ENCODE peak calls at places on chromosomes 4 and X, in six cellular contexts. One of them, this sample, is unnamed.

GRCh38 chr4:47830263-47831025 is 7.4 kb downstream of the CORIN start:
- DNase-seq in thoracic aorta: no peak
- DNase-seq in left ventricle myocardium inferior: no peak
- DNase-seq in foreskin fibroblast: peak
- DNase-seq in heart right ventricle: no peak
- DNase-seq in brain microvascular endothelial cell: no peak
- DNase-seq in this sample: no peak

GRCh38 chr4:105933083-105933482 is 37.8 kb downstream of the NPNT start:
- DNase-seq in thoracic aorta: no peak
- DNase-seq in left ventricle myocardium inferior: no peak
- DNase-seq in foreskin fibroblast: no peak
- DNase-seq in heart right ventricle: no peak
- DNase-seq in brain microvascular endothelial cell: no peak
- DNase-seq in this sample: no peak

GRCh38 chrX:110748256-110748811 is 47.3 kb downstream of the CHRDL1 start:
- DNase-seq in thoracic aorta: no peak
- DNase-seq in left ventricle myocardium inferior: no peak
- DNase-seq in foreskin fibroblast: no peak
- DNase-seq in heart right ventricle: no peak
- DNase-seq in brain microvascular endothelial cell: no peak
- DNase-seq in this sample: no peak

GRCh38 chr4:729336-730315 is 24.0 kb downstream of the PCGF3 start:
- DNase-seq in thoracic aorta: no peak
- DNase-seq in left ventricle myocardium inferior: no peak
- DNase-seq in foreskin fibroblast: no peak
- DNase-seq in heart right ventricle: no peak
- DNase-seq in brain microvascular endothelial cell: no peak
- DNase-seq in this sample: no peak

GRCh38 chrX:74536142-74537010 is 78.0 kb downstream of the RLIM start:
- DNase-seq in thoracic aorta: peak
- DNase-seq in left ventricle myocardium inferior: peak
- DNase-seq in foreskin fibroblast: peak
- DNase-seq in heart right ventricle: peak
- DNase-seq in brain microvascular endothelial cell: peak
- DNase-seq in this sample: peak

GRCh38 chr4:108762559-108763225 is at the start of gene ETNPPL:
- DNase-seq in thoracic aorta: no peak
- DNase-seq in left ventricle myocardium inferior: peak
- DNase-seq in foreskin fibroblast: peak
- DNase-seq in heart right ventricle: peak
- DNase-seq in brain microvascular endothelial cell: no peak
- DNase-seq in this sample: no peak

GRCh38 chr4:62644372-62644771 is 1444.2 kb downstream of the ADGRL3 start:
- DNase-seq in thoracic aorta: no peak
- DNase-seq in left ventricle myocardium inferior: no peak
- DNase-seq in foreskin fibroblast: no peak
- DNase-seq in heart right ventricle: peak
- DNase-seq in brain microvascular endothelial cell: peak
- DNase-seq in this sample: no peak

GRCh38 chrX:102765794-102766193 is 45.3 kb downstream of the GPRASP3 start:
- DNase-seq in thoracic aorta: no peak
- DNase-seq in left ventricle myocardium inferior: no peak
- DNase-seq in foreskin fibroblast: peak
- DNase-seq in heart right ventricle: no peak
- DNase-seq in brain microvascular endothelial cell: no peak
- DNase-seq in this sample: no peak

GRCh38 chr4:155722336-155722735 is 36.5 kb upstream of the GUCY1B1 start:
- DNase-seq in thoracic aorta: no peak
- DNase-seq in left ventricle myocardium inferior: no peak
- DNase-seq in foreskin fibroblast: peak
- DNase-seq in heart right ventricle: no peak
- DNase-seq in brain microvascular endothelial cell: no peak
- DNase-seq in this sample: no peak

GRCh38 chr4:89161841-89162240 is 50.5 kb downstream of the TIGD2 start:
- DNase-seq in thoracic aorta: no peak
- DNase-seq in left ventricle myocardium inferior: no peak
- DNase-seq in foreskin fibroblast: peak
- DNase-seq in heart right ventricle: no peak
- DNase-seq in brain microvascular endothelial cell: no peak
- DNase-seq in this sample: no peak

GRCh38 chrX:69152398-69152797 is 12.9 kb downstream of the PJA1 start:
- DNase-seq in thoracic aorta: no peak
- DNase-seq in left ventricle myocardium inferior: no peak
- DNase-seq in foreskin fibroblast: peak
- DNase-seq in heart right ventricle: peak
- DNase-seq in brain microvascular endothelial cell: no peak
- DNase-seq in this sample: peak

GRCh38 chr4:170875868-170876267 is 786.1 kb upstream of the AADAT start:
- DNase-seq in thoracic aorta: no peak
- DNase-seq in left ventricle myocardium inferior: no peak
- DNase-seq in foreskin fibroblast: no peak
- DNase-seq in heart right ventricle: no peak
- DNase-seq in brain microvascular endothelial cell: no peak
- DNase-seq in this sample: no peak

GRCh38 chr4:2366252-2367192 is 51.9 kb downstream of the ZFYVE28 start:
- DNase-seq in thoracic aorta: no peak
- DNase-seq in left ventricle myocardium inferior: no peak
- DNase-seq in foreskin fibroblast: peak
- DNase-seq in heart right ventricle: no peak
- DNase-seq in brain microvascular endothelial cell: no peak
- DNase-seq in this sample: no peak

GRCh38 chr4:155796031-155796430 is 37.2 kb downstream of the GUCY1B1 start:
- DNase-seq in thoracic aorta: no peak
- DNase-seq in left ventricle myocardium inferior: no peak
- DNase-seq in foreskin fibroblast: peak
- DNase-seq in heart right ventricle: no peak
- DNase-seq in brain microvascular endothelial cell: peak
- DNase-seq in this sample: no peak

GRCh38 chr4:73615613-73616012 is 4.6 kb downstream of the RASSF6 start:
- DNase-seq in thoracic aorta: no peak
- DNase-seq in left ventricle myocardium inferior: no peak
- DNase-seq in foreskin fibroblast: no peak
- DNase-seq in heart right ventricle: no peak
- DNase-seq in brain microvascular endothelial cell: no peak
- DNase-seq in this sample: no peak

DNA sequence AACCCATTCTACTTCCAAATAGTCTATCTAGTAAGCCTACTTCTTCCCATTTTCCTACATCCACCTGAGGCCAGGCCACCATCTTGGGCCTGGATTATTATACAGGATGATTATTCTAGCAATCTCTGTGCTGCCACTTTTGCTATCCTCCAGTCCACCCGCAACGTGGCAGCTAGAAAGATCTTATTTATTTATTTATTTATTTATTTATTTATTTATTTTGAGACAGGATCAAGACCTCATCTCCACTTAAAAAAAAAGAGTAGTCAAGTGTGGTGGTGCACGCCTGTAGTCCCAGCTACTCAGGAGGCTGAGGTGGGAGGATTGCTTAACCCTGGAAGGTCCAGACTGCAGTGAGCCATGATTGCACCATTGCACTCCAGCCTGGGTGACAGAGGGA is 15.2 kb upstream of the BCOR start:
- DNase-seq in thoracic aorta: no peak
- DNase-seq in left ventricle myocardium inferior: no peak
- DNase-seq in foreskin fibroblast: no peak
- DNase-seq in heart right ventricle: no peak
- DNase-seq in brain microvascular endothelial cell: no peak
- DNase-seq in this sample: no peak
- TF ChIP-seq CTCF in thoracic aorta: no peak
- TF ChIP-seq CTCF in left ventricle myocardium inferior: no peak
- TF ChIP-seq CTCF in foreskin fibroblast: no peak
- TF ChIP-seq CTCF in heart right ventricle: no peak
- TF ChIP-seq CTCF in brain microvascular endothelial cell: no peak
- TF ChIP-seq CTCF in this sample: no peak

DNA sequence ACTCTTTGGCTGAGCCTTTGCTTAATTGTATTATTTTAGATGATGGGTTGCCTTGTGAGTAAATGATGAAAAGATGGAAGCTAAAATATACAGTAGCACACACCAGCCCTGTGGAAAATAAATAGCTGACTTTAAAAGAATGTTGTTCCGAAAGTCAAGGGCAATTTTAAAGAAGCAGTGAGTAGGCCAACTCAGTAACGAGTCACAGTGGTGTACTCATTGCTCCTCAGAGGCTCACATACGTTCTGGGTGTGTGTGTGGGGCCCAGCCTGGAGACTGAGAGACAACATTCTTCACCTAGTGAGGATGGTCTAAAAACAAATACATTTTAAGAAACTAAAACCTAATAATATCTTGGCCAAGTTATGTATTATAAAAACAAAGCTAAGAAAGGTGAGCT is 640.3 kb downstream of the TRIML1 start:
- DNase-seq in thoracic aorta: no peak
- DNase-seq in left ventricle myocardium inferior: no peak
- DNase-seq in foreskin fibroblast: peak
- DNase-seq in heart right ventricle: no peak
- DNase-seq in brain microvascular endothelial cell: peak
- DNase-seq in this sample: no peak
- TF ChIP-seq CTCF in thoracic aorta: no peak
- TF ChIP-seq CTCF in left ventricle myocardium inferior: no peak
- TF ChIP-seq CTCF in foreskin fibroblast: no peak
- TF ChIP-seq CTCF in heart right ventricle: no peak
- TF ChIP-seq CTCF in brain microvascular endothelial cell: no peak
- TF ChIP-seq CTCF in this sample: no peak

DNA sequence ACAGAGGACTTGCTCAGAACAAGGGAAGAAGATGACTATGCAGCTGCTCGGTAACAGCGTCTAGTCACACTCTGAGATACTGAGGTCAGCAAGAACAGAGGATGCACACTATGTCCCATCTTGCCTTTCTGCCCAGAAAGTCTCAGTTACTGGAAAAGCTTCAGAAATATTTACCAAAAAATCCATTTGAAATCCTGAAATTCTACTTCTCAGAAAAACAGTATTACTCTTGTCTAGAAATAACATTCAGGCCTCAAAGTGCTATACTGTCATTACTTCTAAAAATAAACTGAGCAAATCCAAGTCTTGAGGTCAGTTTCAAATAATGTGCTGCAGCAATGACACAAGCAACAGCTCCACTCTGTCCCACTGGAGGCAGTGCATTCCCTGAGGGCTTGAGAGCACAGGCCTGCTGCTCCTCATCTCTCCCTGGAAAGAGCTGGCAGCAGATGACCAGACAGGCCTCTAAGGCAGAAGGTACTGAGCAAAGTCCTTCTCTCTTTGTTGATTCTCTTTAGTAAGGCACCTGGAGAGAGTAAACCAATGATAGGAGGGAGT is 76.9 kb downstream of the CAMK2D start:
- DNase-seq in thoracic aorta: peak
- DNase-seq in left ventricle myocardium inferior: peak
- DNase-seq in foreskin fibroblast: peak
- DNase-seq in heart right ventricle: peak
- DNase-seq in brain microvascular endothelial cell: peak
- DNase-seq in this sample: peak
- TF ChIP-seq CTCF in thoracic aorta: peak
- TF ChIP-seq CTCF in left ventricle myocardium inferior: peak
- TF ChIP-seq CTCF in foreskin fibroblast: peak
- TF ChIP-seq CTCF in heart right ventricle: peak
- TF ChIP-seq CTCF in brain microvascular endothelial cell: peak
- TF ChIP-seq CTCF in this sample: peak

DNA sequence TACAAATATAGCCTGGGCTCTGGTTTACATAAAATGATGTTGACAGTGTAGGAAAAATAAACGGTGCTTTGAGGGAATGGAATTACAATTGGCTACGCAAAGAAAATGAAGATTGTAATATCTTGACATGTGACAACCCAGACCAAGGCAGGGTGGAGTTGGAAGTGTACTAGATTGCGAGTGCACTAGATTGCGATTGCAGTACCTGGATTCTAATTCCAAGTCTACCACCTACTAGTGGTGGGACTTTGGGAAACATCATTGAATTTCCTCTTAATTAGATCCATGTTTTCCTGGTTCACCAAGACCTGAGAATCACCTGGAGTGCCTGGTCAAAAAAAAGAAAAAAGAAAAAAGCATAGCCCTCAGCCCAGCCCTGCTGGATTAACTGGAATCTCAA is 18.6 kb downstream of the EGF start:
- DNase-seq in thoracic aorta: no peak
- DNase-seq in left ventricle myocardium inferior: no peak
- DNase-seq in foreskin fibroblast: no peak
- DNase-seq in heart right ventricle: no peak
- DNase-seq in brain microvascular endothelial cell: no peak
- DNase-seq in this sample: no peak
- TF ChIP-seq CTCF in thoracic aorta: no peak
- TF ChIP-seq CTCF in left ventricle myocardium inferior: no peak
- TF ChIP-seq CTCF in foreskin fibroblast: no peak
- TF ChIP-seq CTCF in heart right ventricle: no peak
- TF ChIP-seq CTCF in brain microvascular endothelial cell: peak
- TF ChIP-seq CTCF in this sample: no peak

GRCh38 chr4:173231916-173232315 is 63.3 kb downstream of the GALNT7 start:
- DNase-seq in thoracic aorta: no peak
- DNase-seq in left ventricle myocardium inferior: no peak
- DNase-seq in foreskin fibroblast: no peak
- DNase-seq in heart right ventricle: no peak
- DNase-seq in brain microvascular endothelial cell: no peak
- DNase-seq in this sample: no peak

GRCh38 chr4:173240696-173241095 is 72.1 kb downstream of the GALNT7 start:
- DNase-seq in thoracic aorta: no peak
- DNase-seq in left ventricle myocardium inferior: no peak
- DNase-seq in foreskin fibroblast: no peak
- DNase-seq in heart right ventricle: no peak
- DNase-seq in brain microvascular endothelial cell: no peak
- DNase-seq in this sample: no peak

GRCh38 chr4:173237722-173238121 is 69.1 kb downstream of the GALNT7 start:
- DNase-seq in thoracic aorta: no peak
- DNase-seq in left ventricle myocardium inferior: no peak
- DNase-seq in foreskin fibroblast: no peak
- DNase-seq in heart right ventricle: no peak
- DNase-seq in brain microvascular endothelial cell: no peak
- DNase-seq in this sample: no peak

GRCh38 chr4:173235050-173235449 is 66.4 kb downstream of the GALNT7 start:
- DNase-seq in thoracic aorta: no peak
- DNase-seq in left ventricle myocardium inferior: no peak
- DNase-seq in foreskin fibroblast: no peak
- DNase-seq in heart right ventricle: no peak
- DNase-seq in brain microvascular endothelial cell: no peak
- DNase-seq in this sample: no peak

GRCh38 chr4:173237152-173237551 is 68.5 kb downstream of the GALNT7 start:
- DNase-seq in thoracic aorta: no peak
- DNase-seq in left ventricle myocardium inferior: no peak
- DNase-seq in foreskin fibroblast: no peak
- DNase-seq in heart right ventricle: no peak
- DNase-seq in brain microvascular endothelial cell: no peak
- DNase-seq in this sample: no peak
- TF ChIP-seq CTCF in thoracic aorta: no peak
- TF ChIP-seq CTCF in left ventricle myocardium inferior: no peak
- TF ChIP-seq CTCF in foreskin fibroblast: no peak
- TF ChIP-seq CTCF in heart right ventricle: no peak
- TF ChIP-seq CTCF in brain microvascular endothelial cell: no peak
- TF ChIP-seq CTCF in this sample: no peak

DNA sequence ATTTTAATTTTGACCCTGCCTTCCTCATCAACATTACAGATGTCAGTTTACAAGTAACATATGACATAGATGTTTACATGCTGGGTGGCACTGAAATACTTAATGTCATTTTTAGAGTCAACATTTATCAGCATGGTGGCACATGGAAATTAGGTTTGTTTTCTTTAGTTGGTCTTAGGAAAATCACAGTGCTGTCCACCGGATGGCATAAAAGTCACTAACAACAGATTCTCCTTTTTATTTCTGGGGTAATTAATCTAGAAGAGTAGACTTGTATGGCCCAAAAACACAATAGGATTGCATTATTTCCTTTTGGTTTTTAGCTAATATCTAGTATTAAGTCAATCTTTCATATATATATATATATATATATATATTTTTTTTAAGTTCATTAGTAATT is 88.6 kb upstream of the HHIP start:
- DNase-seq in thoracic aorta: no peak
- DNase-seq in left ventricle myocardium inferior: no peak
- DNase-seq in foreskin fibroblast: peak
- DNase-seq in heart right ventricle: no peak
- DNase-seq in brain microvascular endothelial cell: no peak
- DNase-seq in this sample: no peak
- TF ChIP-seq CTCF in thoracic aorta: no peak
- TF ChIP-seq CTCF in left ventricle myocardium inferior: no peak
- TF ChIP-seq CTCF in foreskin fibroblast: no peak
- TF ChIP-seq CTCF in heart right ventricle: no peak
- TF ChIP-seq CTCF in brain microvascular endothelial cell: no peak
- TF ChIP-seq CTCF in this sample: no peak

This sample was measured in tibial artery.